ENCODE peak calls at places on chromosomes 4 and X, in four cellular contexts. X, C, N and K are unnamed samples.

GRCh38 chr4:113300384-113301011 is 251.0 kb downstream of the ANK2 start:
- DNase-seq in X (peak), N (no peak), C (no peak), K (no peak)

GRCh38 chr4:116357758-116358157 is 727.6 kb downstream of the TRAM1L1 start:
- DNase-seq in N (no peak), X (no peak), C (no peak), K (no peak)

GRCh38 chr4:26321326-26322276 is 787 bp downstream of the RBPJ start:
- DNase-seq in C (peak), X (peak), N (no peak), K (no peak)

GRCh38 chrX:69510914-69511513 is 6.9 kb downstream of the NALF2 start:
- DNase-seq in N (no peak), X (no peak), C (no peak), K (no peak)

GRCh38 chrX:152904151-152905080 is 6.5 kb downstream of the ZNF185 start:
- DNase-seq in N (no peak), X (peak), C (no peak), K (peak)

GRCh38 chr4:178090640-178091411 is 648.6 kb upstream of the AGA start:
- DNase-seq in C (no peak), N (no peak), X (no peak), K (no peak)

GRCh38 chr4:6546681-6547447 is 28.1 kb upstream of the MAN2B2 start:
- DNase-seq in X (peak), C (peak), N (peak), K (peak)

GRCh38 chr4:152109585-152110509 is 349.0 kb upstream of the GATB start:
- DNase-seq in N (no peak), C (no peak), X (peak), K (no peak)

GRCh38 chr4:164731827-164732474 is 22.0 kb upstream of the SMIM31 start:
- DNase-seq in C (peak), N (peak), X (peak), K (peak)

GRCh38 chr4:169030575-169030982 is 20.5 kb upstream of the CBR4 start:
- DNase-seq in N (no peak), C (no peak), X (peak), K (no peak)

GRCh38 chr4:28886934-28887333 is 1833.2 kb upstream of the PCDH7 start:
- DNase-seq in X (peak), N (no peak), C (no peak), K (no peak)

GRCh38 chrX:31036895-31037294 is 34.9 kb downstream of the FTHL17 start:
- DNase-seq in N (peak), X (peak), C (no peak), K (peak)

GRCh38 chr4:152588869-152589268 is 53.0 kb upstream of the FBXW7 start:
- DNase-seq in N (no peak), C (no peak), X (no peak), K (no peak)

GRCh38 chr4:162836773-162837172 is 329.9 kb downstream of the NAF1 start:
- DNase-seq in N (no peak), C (no peak), X (no peak), K (no peak)

GRCh38 chr4:4302001-4302400 is 11.9 kb downstream of the ZBTB49 start:
- DNase-seq in C (no peak), X (no peak), N (no peak), K (no peak)

GRCh38 chr4:114558446-114559020 is 40.1 kb upstream of the UGT8 start:
- DNase-seq in C (no peak), X (no peak), N (no peak), K (no peak)

GRCh38 chr4:151990201-151990600 is 229.4 kb upstream of the GATB start:
- DNase-seq in X (peak), C (no peak), N (no peak), K (no peak)

GRCh38 chr4:171203425-171203824 is 609.8 kb upstream of the GALNTL6 start:
- DNase-seq in X (no peak), N (no peak), C (no peak), K (no peak)

GRCh38 chrX:105658136-105658535 is 164.2 kb upstream of the NRK start:
- DNase-seq in C (no peak), N (no peak), X (no peak), K (no peak)

GRCh38 chr4:120812216-120812615 is 110.3 kb downstream of the PRDM5 start:
- DNase-seq in N (no peak), X (no peak), C (no peak), K (no peak)